ENCODE peak calls at places on chromosomes 3 and 15, in four cellular contexts. T is stomach, I is transverse colon, C is GM12892. V is an unnamed sample.

GRCh38 chr3:45180051-45180450 is 33.9 kb upstream of the CDCP1 start:
- DNase-seq in T (no peak), I (no peak), C (no peak), V (no peak)

GRCh38 chr15:85963262-85963760 is 116.4 kb upstream of the AGBL1 start:
- DNase-seq in C (no peak), I (no peak), T (no peak), V (no peak)

GRCh38 chr3:130688677-130689076 is 58.0 kb downstream of the PIK3R4 start:
- DNase-seq in T (no peak), I (no peak), C (no peak), V (no peak)

GRCh38 chr15:56939257-56939656 is 20.8 kb downstream of the TCF12 start:
- DNase-seq in T (no peak), I (no peak), C (no peak), V (no peak)

GRCh38 chr3:139324456-139324855 is 19.4 kb upstream of the MRPS22 start:
- DNase-seq in I (no peak), T (no peak), C (no peak), V (no peak)

GRCh38 chr15:64180235-64180824 is 17.5 kb upstream of the PPIB start:
- DNase-seq in C (no peak), I (no peak), T (no peak), V (no peak)

GRCh38 chr3:153215497-153215896 is 53.5 kb downstream of the RAP2B start:
- DNase-seq in T (no peak), I (no peak), C (no peak), V (no peak)

GRCh38 chr15:49101536-49101935 is 53.9 kb downstream of the COPS2 start:
- DNase-seq in I (no peak), C (no peak), T (no peak), V (no peak)

GRCh38 chr3:50256978-50257890 is 11.7 kb upstream of the SEMA3B start:
- DNase-seq in C (no peak), T (peak; percentile 66), I (peak; percentile 64), V (no peak)

GRCh38 chr3:138296639-138297038 is 33.0 kb downstream of the NME9 start:
- DNase-seq in T (no peak), I (no peak), C (no peak), V (no peak)

GRCh38 chr15:83285284-83285978 is 967 bp upstream of the BNC1 start:
- DNase-seq in C (no peak), I (no peak), T (no peak), V (no peak)

GRCh38 chr3:138974467-138974866 is 27.4 kb downstream of the FOXL2NB start:
- DNase-seq in I (no peak), T (no peak), C (no peak), V (no peak)

GRCh38 chr3:112464264-112464663 is 35.0 kb downstream of the BTLA start:
- DNase-seq in C (no peak), I (no peak), T (no peak), V (no peak)

GRCh38 chr3:100606894-100607512 is 2.4 kb upstream of the ADGRG7 start:
- DNase-seq in C (no peak), T (no peak), I (no peak), V (no peak)

GRCh38 chr15:36527512-36528162 is 51.8 kb upstream of the CDIN1 start:
- DNase-seq in T (no peak), C (no peak), I (no peak), V (no peak)

GRCh38 chr3:194749631-194750271 is 64.1 kb downstream of the FAM43A start:
- DNase-seq in C (no peak), T (no peak), I (no peak), V (no peak)

GRCh38 chr3:153277029-153277428 is 115.0 kb downstream of the RAP2B start:
- DNase-seq in T (no peak), I (no peak), C (no peak), V (no peak)

GRCh38 chr3:57544181-57545125 is at the start of gene DNAH12:
- DNase-seq in I (peak; percentile 14), C (no peak), T (peak; percentile 26), V (no peak)

GRCh38 chr3:178568152-178568753 is 32.0 kb downstream of the KCNMB2 start:
- DNase-seq in T (no peak), C (no peak), I (no peak), V (no peak)

GRCh38 chr3:4838621-4839022 is 140.6 kb upstream of the BHLHE40 start:
- DNase-seq in I (no peak), T (no peak), C (no peak), V (no peak)

GRCh38 chr15:90836296-90836871 is 32.0 kb upstream of the FURIN start:
- DNase-seq in T (no peak), I (no peak), C (no peak), V (no peak)

GRCh38 chr15:78831229-78832207 is 20.3 kb upstream of the ADAMTS7 start:
- DNase-seq in I (no peak), T (no peak), C (no peak), V (no peak)

GRCh38 chr3:65808407-65808806 is 230.3 kb downstream of the MAGI1 start:
- DNase-seq in T (no peak), I (no peak), C (no peak), V (no peak)

GRCh38 chr3:51549311-51549710 is 10.8 kb downstream of the RAD54L2 start:
- DNase-seq in T (no peak), I (no peak), C (no peak), V (no peak)

GRCh38 chr3:51538459-51539290 is at the start of gene RAD54L2:
- DNase-seq in I (peak; percentile 86), T (peak; percentile 87), C (peak; percentile 80), V (peak; percentile 88)

GRCh38 chr3:51547274-51547673 is 8.8 kb downstream of the RAD54L2 start:
- DNase-seq in C (no peak), I (no peak), T (no peak), V (no peak)

GRCh38 chr3:51539291-51539891 is 872 bp downstream of the RAD54L2 start:
- DNase-seq in T (no peak), I (peak; percentile 9), C (peak; percentile 31), V (no peak)

DNA sequence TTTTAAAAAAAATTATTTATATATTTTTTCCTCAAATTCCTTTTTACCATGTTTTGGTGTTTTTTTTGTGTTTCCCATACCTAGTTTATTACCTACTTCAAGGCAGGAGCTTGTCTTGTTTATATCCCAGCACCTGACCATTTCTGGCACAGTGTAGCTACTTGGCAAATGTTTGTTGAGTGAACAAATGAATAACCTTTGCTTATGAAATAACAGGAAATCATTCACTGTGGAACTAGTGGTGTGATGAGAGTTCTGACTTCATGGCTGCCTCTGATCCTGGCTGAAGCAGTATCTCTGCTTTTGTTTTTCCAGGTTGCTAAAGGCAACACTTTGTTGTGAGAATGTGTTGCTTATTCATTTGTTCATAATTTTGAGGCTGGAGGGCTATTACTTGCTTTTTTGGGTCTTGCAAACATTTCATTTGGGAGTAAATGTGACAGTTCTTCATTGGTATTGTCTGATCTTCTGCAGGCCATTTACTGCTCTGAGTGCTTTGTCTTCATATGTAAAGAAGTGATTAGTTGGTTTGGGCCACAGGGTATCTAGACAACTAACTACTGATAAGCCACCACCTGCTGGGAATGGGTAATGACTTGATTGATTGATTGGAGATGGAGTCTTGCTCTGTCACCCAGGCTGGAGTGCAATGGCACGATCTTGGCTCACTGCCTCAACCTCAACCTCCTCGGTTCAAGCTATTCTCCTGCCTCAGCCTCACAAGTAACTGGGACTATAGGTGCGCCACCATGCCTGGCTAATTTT is 5.7 kb downstream of the RAD54L2 start:
- DNase-seq in I (no peak), C (no peak), T (no peak), V (no peak)
- TF ChIP-seq POLR2AphosphoS5 in I (no peak), C (no peak), T (no peak), V (no peak)

GRCh38 chr3:73622135-73622534 is 2.6 kb downstream of the PDZRN3 start:
- DNase-seq in C (no peak), I (peak; percentile 46), T (peak; percentile 80), V (peak; percentile 95)
- TF ChIP-seq POLR2AphosphoS5 in C (no peak), I (peak; percentile 63), T (peak; percentile 42), V (peak; percentile 85)

GRCh38 chr15:65263313-65263712 is 23.4 kb downstream of the PARP16 start:
- DNase-seq in I (no peak), C (no peak), T (no peak), V (no peak)
- TF ChIP-seq POLR2AphosphoS5 in I (no peak), C (no peak), T (peak; percentile 33), V (no peak)

DNA sequence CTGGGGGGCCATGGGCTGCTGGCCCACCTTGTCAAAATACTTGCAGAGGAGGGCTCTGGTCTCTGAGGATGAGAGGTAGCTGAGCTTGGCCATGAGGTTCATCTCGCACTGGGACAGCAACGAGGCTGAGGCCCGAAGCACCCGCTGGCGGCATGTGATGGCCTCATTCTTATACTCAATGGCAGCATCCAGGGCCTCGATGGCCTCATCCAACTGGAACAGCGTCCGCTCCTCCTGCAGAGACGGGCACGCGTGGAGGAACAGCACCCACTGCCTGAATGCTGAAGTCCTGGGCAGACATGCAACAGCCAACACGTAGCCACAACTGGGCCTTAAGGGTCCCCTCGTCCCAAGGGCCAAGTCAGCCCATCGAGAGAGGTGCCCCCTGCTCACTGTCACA is 25.0 kb downstream of the KIF7 start:
- DNase-seq in C (no peak), I (no peak), T (peak; percentile 22), V (no peak)
- TF ChIP-seq POLR2AphosphoS5 in C (no peak), I (no peak), T (no peak), V (no peak)

DNA sequence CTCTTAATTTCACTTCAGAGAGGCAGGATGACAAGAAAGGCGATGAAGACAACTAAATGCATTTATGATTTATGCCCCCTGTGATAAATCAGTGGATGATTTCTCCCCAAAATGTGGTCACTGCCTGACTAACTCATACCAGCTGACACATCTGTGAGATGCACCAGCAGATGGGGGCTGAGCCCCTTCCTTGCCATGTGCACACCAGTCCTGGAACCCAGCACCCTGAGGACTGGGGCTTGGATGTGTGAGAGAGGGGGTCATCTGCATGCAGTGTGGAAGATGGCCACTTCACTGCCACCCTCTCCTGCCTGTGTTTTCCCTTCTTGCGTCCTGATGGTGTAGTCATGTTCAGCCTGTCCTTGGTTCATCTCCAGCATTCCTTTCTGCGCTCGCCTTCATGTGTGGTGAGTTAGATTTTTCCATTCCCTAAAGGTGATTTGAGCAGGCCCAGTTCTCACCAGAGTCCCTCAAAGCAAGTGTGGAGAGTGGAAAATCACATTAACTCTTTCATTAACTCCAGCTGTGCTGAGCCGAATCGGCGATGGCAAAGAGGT is 264.2 kb downstream of the LRTM1 start:
- DNase-seq in C (no peak), T (no peak), I (no peak), V (no peak)
- TF ChIP-seq POLR2AphosphoS5 in C (no peak), T (no peak), I (no peak), V (no peak)

GRCh38 chr3:122609798-122610559 is 32.5 kb downstream of the PARP15 start:
- DNase-seq in T (no peak), I (no peak), C (peak; percentile 40), V (no peak)
- TF ChIP-seq POLR2AphosphoS5 in T (no peak), I (no peak), C (no peak), V (no peak)

V was measured in sigmoid colon.